ENCODE peak calls at places on chromosomes 11 and 22, in ten cellular contexts. One of them, this sample, is unnamed.
A peak's percentile ranks its signal among the peaks of the same experiment; 100 is the strongest.

GRCh38 chr11:113045146-113045545 is 83.9 kb downstream of the NCAM1 start:
- DNase-seq in lung: no peak
- DNase-seq in stimulated activated CD4-positive, alpha-beta T cell treated with anti-CD3 and anti-CD28 coated beads, Interleukin-15, amount 100 ng/mL, for 1 hour: no peak
- DNase-seq in nucleus accumbens: no peak
- DNase-seq in nephron progenitor cell: no peak
- DNase-seq in AG04450: no peak
- DNase-seq in CD8-positive, alpha-beta memory T cell: no peak
- DNase-seq in H9: peak; percentile 48
- DNase-seq in NCI-H2171 treated with DMSO at 0.1 percent for 48 hours: no peak
- DNase-seq in NCI-H446: no peak
- DNase-seq in this sample: no peak

GRCh38 chr11:60870276-60870675 is 2.9 kb downstream of the ZP1 start:
- DNase-seq in lung: no peak
- DNase-seq in stimulated activated CD4-positive, alpha-beta T cell treated with anti-CD3 and anti-CD28 coated beads, Interleukin-15, amount 100 ng/mL, for 1 hour: no peak
- DNase-seq in nucleus accumbens: peak; percentile 57
- DNase-seq in nephron progenitor cell: no peak
- DNase-seq in AG04450: no peak
- DNase-seq in CD8-positive, alpha-beta memory T cell: no peak
- DNase-seq in H9: no peak
- DNase-seq in NCI-H2171 treated with DMSO at 0.1 percent for 48 hours: peak; percentile 94
- DNase-seq in NCI-H446: no peak
- DNase-seq in this sample: no peak

GRCh38 chr11:70145025-70145529 is 58.0 kb upstream of the FADD start:
- DNase-seq in lung: no peak
- DNase-seq in stimulated activated CD4-positive, alpha-beta T cell treated with anti-CD3 and anti-CD28 coated beads, Interleukin-15, amount 100 ng/mL, for 1 hour: no peak
- DNase-seq in nucleus accumbens: no peak
- DNase-seq in nephron progenitor cell: no peak
- DNase-seq in AG04450: no peak
- DNase-seq in CD8-positive, alpha-beta memory T cell: no peak
- DNase-seq in H9: no peak
- DNase-seq in NCI-H2171 treated with DMSO at 0.1 percent for 48 hours: no peak
- DNase-seq in NCI-H446: no peak
- DNase-seq in this sample: no peak

GRCh38 chr11:73439002-73439843 is 63.0 kb downstream of the RELT start:
- DNase-seq in lung: no peak
- DNase-seq in stimulated activated CD4-positive, alpha-beta T cell treated with anti-CD3 and anti-CD28 coated beads, Interleukin-15, amount 100 ng/mL, for 1 hour: no peak
- DNase-seq in nucleus accumbens: no peak
- DNase-seq in nephron progenitor cell: no peak
- DNase-seq in AG04450: no peak
- DNase-seq in CD8-positive, alpha-beta memory T cell: no peak
- DNase-seq in H9: no peak
- DNase-seq in NCI-H2171 treated with DMSO at 0.1 percent for 48 hours: peak; percentile 52
- DNase-seq in NCI-H446: no peak
- DNase-seq in this sample: no peak

GRCh38 chr22:27391092-27391770 is 410.3 kb downstream of the MN1 start:
- DNase-seq in lung: no peak
- DNase-seq in stimulated activated CD4-positive, alpha-beta T cell treated with anti-CD3 and anti-CD28 coated beads, Interleukin-15, amount 100 ng/mL, for 1 hour: no peak
- DNase-seq in nucleus accumbens: no peak
- DNase-seq in nephron progenitor cell: peak; percentile 22
- DNase-seq in AG04450: no peak
- DNase-seq in CD8-positive, alpha-beta memory T cell: no peak
- DNase-seq in H9: no peak
- DNase-seq in NCI-H2171 treated with DMSO at 0.1 percent for 48 hours: no peak
- DNase-seq in NCI-H446: no peak
- DNase-seq in this sample: no peak

GRCh38 chr11:1757861-1758610 is 5.7 kb downstream of the CTSD start:
- DNase-seq in lung: no peak
- DNase-seq in stimulated activated CD4-positive, alpha-beta T cell treated with anti-CD3 and anti-CD28 coated beads, Interleukin-15, amount 100 ng/mL, for 1 hour: peak; percentile 26
- DNase-seq in nucleus accumbens: no peak
- DNase-seq in nephron progenitor cell: no peak
- DNase-seq in AG04450: no peak
- DNase-seq in CD8-positive, alpha-beta memory T cell: peak; percentile 34
- DNase-seq in H9: no peak
- DNase-seq in NCI-H2171 treated with DMSO at 0.1 percent for 48 hours: no peak
- DNase-seq in NCI-H446: no peak
- DNase-seq in this sample: peak; percentile 72

GRCh38 chr11:134818531-134818930 is 406.5 kb upstream of the B3GAT1 start:
- DNase-seq in lung: peak; percentile 1
- DNase-seq in stimulated activated CD4-positive, alpha-beta T cell treated with anti-CD3 and anti-CD28 coated beads, Interleukin-15, amount 100 ng/mL, for 1 hour: no peak
- DNase-seq in nucleus accumbens: no peak
- DNase-seq in nephron progenitor cell: no peak
- DNase-seq in AG04450: no peak
- DNase-seq in CD8-positive, alpha-beta memory T cell: no peak
- DNase-seq in H9: peak; percentile 66
- DNase-seq in NCI-H2171 treated with DMSO at 0.1 percent for 48 hours: no peak
- DNase-seq in NCI-H446: no peak
- DNase-seq in this sample: no peak

GRCh38 chr11:63478896-63479295 is 12.1 kb downstream of the PLAAT5 start:
- DNase-seq in lung: peak; percentile 60
- DNase-seq in stimulated activated CD4-positive, alpha-beta T cell treated with anti-CD3 and anti-CD28 coated beads, Interleukin-15, amount 100 ng/mL, for 1 hour: peak; percentile 4
- DNase-seq in nucleus accumbens: peak; percentile 72
- DNase-seq in nephron progenitor cell: peak; percentile 46
- DNase-seq in AG04450: peak; percentile 53
- DNase-seq in CD8-positive, alpha-beta memory T cell: peak; percentile 6
- DNase-seq in H9: peak; percentile 74
- DNase-seq in NCI-H2171 treated with DMSO at 0.1 percent for 48 hours: peak; percentile 74
- DNase-seq in NCI-H446: peak; percentile 64
- DNase-seq in this sample: peak; percentile 73

GRCh38 chr11:34495724-34496377 is 17.7 kb downstream of the ELF5 start:
- DNase-seq in lung: peak; percentile 80
- DNase-seq in stimulated activated CD4-positive, alpha-beta T cell treated with anti-CD3 and anti-CD28 coated beads, Interleukin-15, amount 100 ng/mL, for 1 hour: no peak
- DNase-seq in nucleus accumbens: no peak
- DNase-seq in nephron progenitor cell: no peak
- DNase-seq in AG04450: no peak
- DNase-seq in CD8-positive, alpha-beta memory T cell: no peak
- DNase-seq in H9: no peak
- DNase-seq in NCI-H2171 treated with DMSO at 0.1 percent for 48 hours: no peak
- DNase-seq in NCI-H446: peak; percentile 70
- DNase-seq in this sample: no peak

GRCh38 chr11:48047616-48048015 is 67.3 kb downstream of the PTPRJ start:
- DNase-seq in lung: no peak
- DNase-seq in stimulated activated CD4-positive, alpha-beta T cell treated with anti-CD3 and anti-CD28 coated beads, Interleukin-15, amount 100 ng/mL, for 1 hour: no peak
- DNase-seq in nucleus accumbens: peak; percentile 36
- DNase-seq in nephron progenitor cell: no peak
- DNase-seq in AG04450: no peak
- DNase-seq in CD8-positive, alpha-beta memory T cell: no peak
- DNase-seq in H9: no peak
- DNase-seq in NCI-H2171 treated with DMSO at 0.1 percent for 48 hours: no peak
- DNase-seq in NCI-H446: no peak
- DNase-seq in this sample: no peak

GRCh38 chr22:19287076-19287724 is 4.3 kb downstream of the CLTCL1 start:
- DNase-seq in lung: no peak
- DNase-seq in stimulated activated CD4-positive, alpha-beta T cell treated with anti-CD3 and anti-CD28 coated beads, Interleukin-15, amount 100 ng/mL, for 1 hour: no peak
- DNase-seq in nucleus accumbens: no peak
- DNase-seq in nephron progenitor cell: no peak
- DNase-seq in AG04450: peak; percentile 30
- DNase-seq in CD8-positive, alpha-beta memory T cell: no peak
- DNase-seq in H9: peak; percentile 44
- DNase-seq in NCI-H2171 treated with DMSO at 0.1 percent for 48 hours: peak; percentile 100
- DNase-seq in NCI-H446: peak; percentile 68
- DNase-seq in this sample: no peak

GRCh38 chr11:121082670-121083069 is 18.4 kb upstream of the TECTA start:
- DNase-seq in lung: no peak
- DNase-seq in stimulated activated CD4-positive, alpha-beta T cell treated with anti-CD3 and anti-CD28 coated beads, Interleukin-15, amount 100 ng/mL, for 1 hour: no peak
- DNase-seq in nucleus accumbens: no peak
- DNase-seq in nephron progenitor cell: peak; percentile 74
- DNase-seq in AG04450: no peak
- DNase-seq in CD8-positive, alpha-beta memory T cell: no peak
- DNase-seq in H9: peak; percentile 66
- DNase-seq in NCI-H2171 treated with DMSO at 0.1 percent for 48 hours: no peak
- DNase-seq in NCI-H446: no peak
- DNase-seq in this sample: no peak

GRCh38 chr11:117750916-117751773 is 45.9 kb downstream of the DSCAML1 start:
- DNase-seq in lung: no peak
- DNase-seq in stimulated activated CD4-positive, alpha-beta T cell treated with anti-CD3 and anti-CD28 coated beads, Interleukin-15, amount 100 ng/mL, for 1 hour: no peak
- DNase-seq in nucleus accumbens: peak; percentile 30
- DNase-seq in nephron progenitor cell: no peak
- DNase-seq in AG04450: no peak
- DNase-seq in CD8-positive, alpha-beta memory T cell: no peak
- DNase-seq in H9: no peak
- DNase-seq in NCI-H2171 treated with DMSO at 0.1 percent for 48 hours: peak; percentile 7
- DNase-seq in NCI-H446: no peak
- DNase-seq in this sample: no peak

GRCh38 chr11:69075421-69076128 is 26.8 kb downstream of the TPCN2 start:
- DNase-seq in lung: peak; percentile 43
- DNase-seq in stimulated activated CD4-positive, alpha-beta T cell treated with anti-CD3 and anti-CD28 coated beads, Interleukin-15, amount 100 ng/mL, for 1 hour: no peak
- DNase-seq in nucleus accumbens: peak; percentile 77
- DNase-seq in nephron progenitor cell: no peak
- DNase-seq in AG04450: peak; percentile 91
- DNase-seq in CD8-positive, alpha-beta memory T cell: no peak
- DNase-seq in H9: no peak
- DNase-seq in NCI-H2171 treated with DMSO at 0.1 percent for 48 hours: no peak
- DNase-seq in NCI-H446: no peak
- DNase-seq in this sample: no peak

GRCh38 chr11:97717922-97718321 is 1302.8 kb upstream of the CNTN5 start:
- DNase-seq in lung: no peak
- DNase-seq in stimulated activated CD4-positive, alpha-beta T cell treated with anti-CD3 and anti-CD28 coated beads, Interleukin-15, amount 100 ng/mL, for 1 hour: no peak
- DNase-seq in nucleus accumbens: no peak
- DNase-seq in nephron progenitor cell: no peak
- DNase-seq in AG04450: no peak
- DNase-seq in CD8-positive, alpha-beta memory T cell: no peak
- DNase-seq in H9: no peak
- DNase-seq in NCI-H2171 treated with DMSO at 0.1 percent for 48 hours: no peak
- DNase-seq in NCI-H446: no peak
- DNase-seq in this sample: no peak

GRCh38 chr11:75548571-75549272 is 13.3 kb upstream of the SERPINH1 start:
- DNase-seq in lung: no peak
- DNase-seq in stimulated activated CD4-positive, alpha-beta T cell treated with anti-CD3 and anti-CD28 coated beads, Interleukin-15, amount 100 ng/mL, for 1 hour: no peak
- DNase-seq in nucleus accumbens: no peak
- DNase-seq in nephron progenitor cell: no peak
- DNase-seq in AG04450: no peak
- DNase-seq in CD8-positive, alpha-beta memory T cell: no peak
- DNase-seq in H9: no peak
- DNase-seq in NCI-H2171 treated with DMSO at 0.1 percent for 48 hours: no peak
- DNase-seq in NCI-H446: no peak
- DNase-seq in this sample: no peak

GRCh38 chr11:72955466-72955865 is 141.3 kb downstream of the ATG16L2 start:
- DNase-seq in lung: no peak
- DNase-seq in stimulated activated CD4-positive, alpha-beta T cell treated with anti-CD3 and anti-CD28 coated beads, Interleukin-15, amount 100 ng/mL, for 1 hour: no peak
- DNase-seq in nucleus accumbens: no peak
- DNase-seq in nephron progenitor cell: no peak
- DNase-seq in AG04450: no peak
- DNase-seq in CD8-positive, alpha-beta memory T cell: no peak
- DNase-seq in H9: no peak
- DNase-seq in NCI-H2171 treated with DMSO at 0.1 percent for 48 hours: no peak
- DNase-seq in NCI-H446: no peak
- DNase-seq in this sample: no peak

GRCh38 chr11:70063121-70063520 is 15.0 kb upstream of the ANO1 start:
- DNase-seq in lung: no peak
- DNase-seq in stimulated activated CD4-positive, alpha-beta T cell treated with anti-CD3 and anti-CD28 coated beads, Interleukin-15, amount 100 ng/mL, for 1 hour: no peak
- DNase-seq in nucleus accumbens: no peak
- DNase-seq in nephron progenitor cell: no peak
- DNase-seq in AG04450: no peak
- DNase-seq in CD8-positive, alpha-beta memory T cell: no peak
- DNase-seq in H9: peak; percentile 6
- DNase-seq in NCI-H2171 treated with DMSO at 0.1 percent for 48 hours: no peak
- DNase-seq in NCI-H446: no peak
- DNase-seq in this sample: no peak

GRCh38 chr11:69035150-69035958 is 13.4 kb upstream of the TPCN2 start:
- DNase-seq in lung: no peak
- DNase-seq in stimulated activated CD4-positive, alpha-beta T cell treated with anti-CD3 and anti-CD28 coated beads, Interleukin-15, amount 100 ng/mL, for 1 hour: no peak
- DNase-seq in nucleus accumbens: no peak
- DNase-seq in nephron progenitor cell: no peak
- DNase-seq in AG04450: no peak
- DNase-seq in CD8-positive, alpha-beta memory T cell: no peak
- DNase-seq in H9: no peak
- DNase-seq in NCI-H2171 treated with DMSO at 0.1 percent for 48 hours: no peak
- DNase-seq in NCI-H446: no peak
- DNase-seq in this sample: no peak

GRCh38 chr11:118565062-118565461 is 669 bp downstream of the IFT46 start:
- DNase-seq in lung: no peak
- DNase-seq in stimulated activated CD4-positive, alpha-beta T cell treated with anti-CD3 and anti-CD28 coated beads, Interleukin-15, amount 100 ng/mL, for 1 hour: no peak
- DNase-seq in nucleus accumbens: no peak
- DNase-seq in nephron progenitor cell: no peak
- DNase-seq in AG04450: no peak
- DNase-seq in CD8-positive, alpha-beta memory T cell: no peak
- DNase-seq in H9: no peak
- DNase-seq in NCI-H2171 treated with DMSO at 0.1 percent for 48 hours: no peak
- DNase-seq in NCI-H446: peak; percentile 65
- DNase-seq in this sample: no peak

GRCh38 chr22:47965066-47965465 is 1202.6 kb downstream of the TBC1D22A start:
- DNase-seq in lung: no peak
- DNase-seq in stimulated activated CD4-positive, alpha-beta T cell treated with anti-CD3 and anti-CD28 coated beads, Interleukin-15, amount 100 ng/mL, for 1 hour: no peak
- DNase-seq in nucleus accumbens: no peak
- DNase-seq in nephron progenitor cell: no peak
- DNase-seq in AG04450: no peak
- DNase-seq in CD8-positive, alpha-beta memory T cell: no peak
- DNase-seq in H9: no peak
- DNase-seq in NCI-H2171 treated with DMSO at 0.1 percent for 48 hours: no peak
- DNase-seq in NCI-H446: no peak
- DNase-seq in this sample: no peak

GRCh38 chr22:44402196-44403111 is 89.7 kb upstream of the SHISAL1 start:
- DNase-seq in lung: no peak
- DNase-seq in stimulated activated CD4-positive, alpha-beta T cell treated with anti-CD3 and anti-CD28 coated beads, Interleukin-15, amount 100 ng/mL, for 1 hour: no peak
- DNase-seq in nucleus accumbens: no peak
- DNase-seq in nephron progenitor cell: no peak
- DNase-seq in AG04450: no peak
- DNase-seq in CD8-positive, alpha-beta memory T cell: no peak
- DNase-seq in H9: peak; percentile 21
- DNase-seq in NCI-H2171 treated with DMSO at 0.1 percent for 48 hours: no peak
- DNase-seq in NCI-H446: no peak
- DNase-seq in this sample: no peak

GRCh38 chr11:106468531-106468930 is 391.1 kb downstream of the AASDHPPT start:
- DNase-seq in lung: no peak
- DNase-seq in stimulated activated CD4-positive, alpha-beta T cell treated with anti-CD3 and anti-CD28 coated beads, Interleukin-15, amount 100 ng/mL, for 1 hour: no peak
- DNase-seq in nucleus accumbens: no peak
- DNase-seq in nephron progenitor cell: no peak
- DNase-seq in AG04450: no peak
- DNase-seq in CD8-positive, alpha-beta memory T cell: no peak
- DNase-seq in H9: no peak
- DNase-seq in NCI-H2171 treated with DMSO at 0.1 percent for 48 hours: no peak
- DNase-seq in NCI-H446: no peak
- DNase-seq in this sample: no peak

GRCh38 chr11:45935349-45936064 is 13.1 kb downstream of the LARGE2 start:
- DNase-seq in lung: no peak
- DNase-seq in stimulated activated CD4-positive, alpha-beta T cell treated with anti-CD3 and anti-CD28 coated beads, Interleukin-15, amount 100 ng/mL, for 1 hour: no peak
- DNase-seq in nucleus accumbens: no peak
- DNase-seq in nephron progenitor cell: no peak
- DNase-seq in AG04450: no peak
- DNase-seq in CD8-positive, alpha-beta memory T cell: no peak
- DNase-seq in H9: no peak
- DNase-seq in NCI-H2171 treated with DMSO at 0.1 percent for 48 hours: no peak
- DNase-seq in NCI-H446: no peak
- DNase-seq in this sample: no peak

GRCh38 chr22:38506118-38506962 is at the start of gene DDX17:
- DNase-seq in lung: peak; percentile 96
- DNase-seq in stimulated activated CD4-positive, alpha-beta T cell treated with anti-CD3 and anti-CD28 coated beads, Interleukin-15, amount 100 ng/mL, for 1 hour: peak; percentile 91
- DNase-seq in nucleus accumbens: peak; percentile 95
- DNase-seq in nephron progenitor cell: peak; percentile 94
- DNase-seq in AG04450: peak; percentile 88
- DNase-seq in CD8-positive, alpha-beta memory T cell: peak; percentile 86
- DNase-seq in H9: peak; percentile 94
- DNase-seq in NCI-H2171 treated with DMSO at 0.1 percent for 48 hours: peak; percentile 98
- DNase-seq in NCI-H446: peak; percentile 95
- DNase-seq in this sample: peak; percentile 97

GRCh38 chr22:35538801-35539321 is 1.8 kb upstream of the RASD2 start:
- DNase-seq in lung: no peak
- DNase-seq in stimulated activated CD4-positive, alpha-beta T cell treated with anti-CD3 and anti-CD28 coated beads, Interleukin-15, amount 100 ng/mL, for 1 hour: no peak
- DNase-seq in nucleus accumbens: no peak
- DNase-seq in nephron progenitor cell: peak; percentile 60
- DNase-seq in AG04450: no peak
- DNase-seq in CD8-positive, alpha-beta memory T cell: no peak
- DNase-seq in H9: peak; percentile 71
- DNase-seq in NCI-H2171 treated with DMSO at 0.1 percent for 48 hours: no peak
- DNase-seq in NCI-H446: peak; percentile 31
- DNase-seq in this sample: peak; percentile 28

GRCh38 chr11:4181780-4182721 is 87.5 kb downstream of the RRM1 start:
- DNase-seq in lung: peak; percentile 45
- DNase-seq in stimulated activated CD4-positive, alpha-beta T cell treated with anti-CD3 and anti-CD28 coated beads, Interleukin-15, amount 100 ng/mL, for 1 hour: no peak
- DNase-seq in nucleus accumbens: peak; percentile 14
- DNase-seq in nephron progenitor cell: peak; percentile 68
- DNase-seq in AG04450: peak; percentile 16
- DNase-seq in CD8-positive, alpha-beta memory T cell: no peak
- DNase-seq in H9: peak; percentile 84
- DNase-seq in NCI-H2171 treated with DMSO at 0.1 percent for 48 hours: peak; percentile 1
- DNase-seq in NCI-H446: peak; percentile 55
- DNase-seq in this sample: peak; percentile 76

GRCh38 chr11:112082729-112083128 is 3.8 kb downstream of the TIMM8B start:
- DNase-seq in lung: no peak
- DNase-seq in stimulated activated CD4-positive, alpha-beta T cell treated with anti-CD3 and anti-CD28 coated beads, Interleukin-15, amount 100 ng/mL, for 1 hour: no peak
- DNase-seq in nucleus accumbens: no peak
- DNase-seq in nephron progenitor cell: no peak
- DNase-seq in AG04450: no peak
- DNase-seq in CD8-positive, alpha-beta memory T cell: no peak
- DNase-seq in H9: no peak
- DNase-seq in NCI-H2171 treated with DMSO at 0.1 percent for 48 hours: no peak
- DNase-seq in NCI-H446: no peak
- DNase-seq in this sample: no peak